ENCODE peak calls at places on chromosomes 13 and 19, in seven cellular contexts. Q, X, N, A, W, E and V are unnamed samples.

GRCh38 chr19:38386300-38386967 is 1.4 kb downstream of the GGN start:
- DNase-seq in Q (no peak), X (no peak), N (no peak), A (no peak), W (no peak), E (peak; percentile 50), V (no peak)

GRCh38 chr19:47275866-47276461 is 1.3 kb downstream of the INAFM1 start:
- DNase-seq in Q (no peak), X (no peak), N (no peak), A (peak; percentile 62), W (peak; percentile 51), E (no peak), V (peak; percentile 72)

GRCh38 chr19:54653181-54653809 is 9.5 kb upstream of the LILRB4 start:
- DNase-seq in Q (no peak), X (no peak), N (no peak), A (peak; percentile 33), W (no peak), E (no peak), V (no peak)

GRCh38 chr19:14430712-14431111 is 2.4 kb upstream of the PKN1 start:
- DNase-seq in Q (no peak), X (no peak), N (no peak), A (no peak), W (no peak), E (no peak), V (no peak)

GRCh38 chr19:31525610-31526147 is 176.4 kb upstream of the TSHZ3 start:
- DNase-seq in Q (no peak), X (no peak), N (no peak), A (no peak), W (no peak), E (no peak), V (no peak)

GRCh38 chr13:37306778-37307544 is 201.5 kb upstream of the CSNK1A1L start:
- DNase-seq in Q (no peak), X (no peak), N (no peak), A (peak; percentile 97), W (no peak), E (no peak), V (no peak)

GRCh38 chr19:7862413-7862951 is 11.7 kb downstream of the PRR36 start:
- DNase-seq in Q (peak; percentile 65), X (no peak), N (peak; percentile 90), A (peak; percentile 82), W (peak; percentile 80), E (peak; percentile 96), V (no peak)

GRCh38 chr19:21109116-21109515 is 27.1 kb downstream of the ZNF714 start:
- DNase-seq in Q (no peak), X (no peak), N (no peak), A (peak; percentile 72), W (no peak), E (no peak), V (no peak)

GRCh38 chr19:6465006-6465405 is 935 bp downstream of the CRB3 start:
- DNase-seq in Q (no peak), X (no peak), N (no peak), A (no peak), W (no peak), E (no peak), V (no peak)

GRCh38 chr19:47613165-47614146 is 4.5 kb downstream of the BICRA start:
- DNase-seq in Q (no peak), X (peak; percentile 86), N (no peak), A (peak; percentile 75), W (no peak), E (peak; percentile 85), V (no peak)

GRCh38 chr13:107018285-107018684 is 450.3 kb upstream of the ARGLU1 start:
- DNase-seq in Q (no peak), X (no peak), N (no peak), A (no peak), W (no peak), E (no peak), V (no peak)

GRCh38 chr19:18946918-18947317 is 5.9 kb upstream of the HOMER3 start:
- DNase-seq in Q (no peak), X (no peak), N (no peak), A (no peak), W (no peak), E (no peak), V (no peak)

GRCh38 chr19:16031872-16032200 is 44.5 kb upstream of the TPM4 start:
- DNase-seq in Q (no peak), X (no peak), N (no peak), A (no peak), W (no peak), E (no peak), V (no peak)

GRCh38 chr19:13118424-13119193 is 545 bp downstream of the NACC1 start:
- DNase-seq in Q (peak; percentile 49), X (no peak), N (peak; percentile 50), A (peak; percentile 55), W (peak; percentile 81), E (peak; percentile 93), V (no peak)

GRCh38 chr19:41753936-41754529 is 1.3 kb upstream of the CEACAM6 start:
- DNase-seq in Q (peak; percentile 54), X (no peak), N (no peak), A (peak; percentile 21), W (peak; percentile 57), E (peak; percentile 27), V (peak; percentile 48)

GRCh38 chr19:802888-803561 is 5.8 kb downstream of the PTBP1 start:
- DNase-seq in Q (no peak), X (no peak), N (no peak), A (no peak), W (no peak), E (no peak), V (no peak)

GRCh38 chr13:114021464-114022308 is 47.8 kb upstream of the C13orf46 start:
- DNase-seq in Q (no peak), X (no peak), N (no peak), A (no peak), W (no peak), E (no peak), V (peak; percentile 32)

GRCh38 chr19:12521996-12522395 is 29.3 kb downstream of the ZNF564 start:
- DNase-seq in Q (no peak), X (no peak), N (no peak), A (no peak), W (no peak), E (no peak), V (no peak)

GRCh38 chr13:72120632-72121031 is 253.6 kb upstream of the DACH1 start:
- DNase-seq in Q (no peak), X (no peak), N (no peak), A (no peak), W (no peak), E (no peak), V (no peak)

GRCh38 chr13:66266761-66267160 is 963.4 kb downstream of the PCDH9 start:
- DNase-seq in Q (no peak), X (no peak), N (no peak), A (no peak), W (no peak), E (no peak), V (no peak)

GRCh38 chr19:16435238-16435911 is 36.4 kb downstream of the EPS15L1 start:
- DNase-seq in Q (no peak), X (no peak), N (no peak), A (peak; percentile 100), W (no peak), E (no peak), V (peak; percentile 72)

GRCh38 chr19:1752757-1753728 is at the start of gene ONECUT3:
- DNase-seq in Q (no peak), X (no peak), N (peak; percentile 61), A (no peak), W (no peak), E (peak; percentile 80), V (no peak)

GRCh38 chr13:108728370-108728769 is 99.0 kb downstream of the MYO16 start:
- DNase-seq in Q (no peak), X (no peak), N (no peak), A (no peak), W (no peak), E (peak; percentile 69), V (no peak)

GRCh38 chr13:74206061-74206561 is 71.9 kb upstream of the KLF12 start:
- DNase-seq in Q (no peak), X (no peak), N (no peak), A (peak; percentile 78), W (no peak), E (peak; percentile 32), V (no peak)

GRCh38 chr19:1455336-1456120 is 5.6 kb downstream of the APC2 start:
- DNase-seq in Q (no peak), X (no peak), N (no peak), A (no peak), W (no peak), E (peak; percentile 70), V (no peak)

GRCh38 chr19:511101-511841 is 4.0 kb downstream of the TPGS1 start:
- DNase-seq in Q (peak; percentile 56), X (no peak), N (no peak), A (peak; percentile 50), W (no peak), E (peak; percentile 75), V (no peak)

GRCh38 chr13:51697855-51698254 is 106.1 kb downstream of the DHRS12 start:
- DNase-seq in Q (no peak), X (no peak), N (no peak), A (peak; percentile 72), W (no peak), E (no peak), V (no peak)

GRCh38 chr13:47415048-47415447 is 518.2 kb upstream of the HTR2A start:
- DNase-seq in Q (no peak), X (no peak), N (no peak), A (no peak), W (no peak), E (no peak), V (no peak)

GRCh38 chr13:111846396-111847174 is 220.4 kb upstream of the SOX1 start:
- DNase-seq in Q (no peak), X (no peak), N (no peak), A (no peak), W (no peak), E (no peak), V (no peak)

GRCh38 chr19:50003810-50004419 is 21.3 kb downstream of the VRK3 start:
- DNase-seq in Q (no peak), X (no peak), N (no peak), A (peak; percentile 91), W (no peak), E (no peak), V (peak; percentile 87)

GRCh38 chr19:19866599-19867248 is 1.0 kb downstream of the ZNF253 start:
- DNase-seq in Q (peak; percentile 20), X (no peak), N (peak; percentile 35), A (peak; percentile 18), W (no peak), E (peak; percentile 83), V (peak; percentile 21)

GRCh38 chr13:92251815-92252214 is 853.4 kb downstream of the GPC5 start:
- DNase-seq in Q (no peak), X (no peak), N (no peak), A (no peak), W (no peak), E (no peak), V (no peak)

GRCh38 chr19:34088292-34088691 is 84.0 kb upstream of the LSM14A start:
- DNase-seq in Q (no peak), X (no peak), N (no peak), A (peak; percentile 40), W (no peak), E (no peak), V (no peak)